ENCODE peak calls at places on chromosomes 13 and 19, in six cellular contexts. K, A, Q, M, U and L are unnamed samples.

GRCh38 chr19:10998045-10998533 is 37.3 kb downstream of the SMARCA4 start:
- DNase-seq in M (peak; percentile 30), U (no peak), K (no peak), Q (no peak), A (no peak), L (no peak)

GRCh38 chr19:38841787-38842438 is 7.9 kb downstream of the HNRNPL start:
- DNase-seq in Q (peak; percentile 48), K (peak; percentile 68), M (no peak), A (peak; percentile 70), U (no peak), L (peak; percentile 55)

GRCh38 chr19:40378509-40378908 is 11.5 kb downstream of the HIPK4 start:
- DNase-seq in K (no peak), M (no peak), Q (no peak), U (no peak), A (no peak), L (no peak)

GRCh38 chr19:38737921-38738731 is 6.1 kb downstream of the CAPN12 start:
- DNase-seq in M (no peak), Q (no peak), A (no peak), K (no peak), U (no peak), L (no peak)

GRCh38 chr19:16586477-16586871 is 14.3 kb upstream of the SLC35E1 start:
- DNase-seq in U (no peak), Q (no peak), K (no peak), M (no peak), A (no peak), L (no peak)

GRCh38 chr19:35037716-35038622 is 3.6 kb upstream of the HPN start:
- DNase-seq in Q (no peak), A (no peak), K (no peak), U (no peak), M (peak; percentile 59), L (no peak)

GRCh38 chr19:33905937-33906577 is 109.4 kb downstream of the KCTD15 start:
- DNase-seq in K (no peak), U (no peak), A (no peak), Q (no peak), M (no peak), L (no peak)

GRCh38 chr19:48458016-48458415 is 2.6 kb downstream of the KCNJ14 start:
- DNase-seq in M (peak; percentile 51), A (no peak), K (no peak), Q (no peak), U (no peak), L (no peak)

GRCh38 chr13:44955421-44955820 is 33.9 kb downstream of the NUFIP1 start:
- DNase-seq in Q (no peak), K (no peak), M (no peak), U (no peak), A (no peak), L (no peak)

GRCh38 chr13:98524391-98524790 is 52.5 kb downstream of the STK24 start:
- DNase-seq in K (no peak), A (peak; percentile 43), U (no peak), Q (no peak), M (no peak), L (no peak)

GRCh38 chr13:39777527-39778061 is 122.1 kb downstream of the COG6 start:
- DNase-seq in M (peak; percentile 87), A (no peak), K (no peak), U (no peak), Q (no peak), L (no peak)

GRCh38 chr19:46608581-46609345 is 7.6 kb downstream of the CALM3 start:
- DNase-seq in Q (no peak), K (no peak), M (no peak), U (no peak), A (no peak), L (no peak)

GRCh38 chr19:14361824-14362223 is 19.4 kb upstream of the ADGRE5 start:
- DNase-seq in Q (no peak), A (no peak), U (no peak), M (peak; percentile 62), K (no peak), L (peak; percentile 33)

GRCh38 chr13:54573186-54573585 is 1544.6 kb downstream of the OLFM4 start:
- DNase-seq in U (no peak), Q (no peak), M (no peak), K (no peak), A (no peak), L (no peak)

GRCh38 chr19:10230155-10230903 is 802 bp downstream of the S1PR2 start:
- DNase-seq in Q (peak; percentile 64), A (peak; percentile 71), U (no peak), K (peak; percentile 78), M (peak; percentile 61), L (peak; percentile 34)

GRCh38 chr13:21478881-21479808 is 20.0 kb upstream of the ZDHHC20 start:
- DNase-seq in Q (no peak), M (peak; percentile 88), K (no peak), U (no peak), A (peak; percentile 26), L (peak; percentile 52)

GRCh38 chr13:38301236-38301635 is 48.4 kb upstream of the UFM1 start:
- DNase-seq in A (no peak), K (no peak), M (no peak), U (no peak), Q (no peak), L (no peak)

GRCh38 chr13:48819376-48819775 is 156.3 kb upstream of the FNDC3A start:
- DNase-seq in M (no peak), A (no peak), U (no peak), Q (no peak), K (no peak), L (no peak)

GRCh38 chr13:23715092-23715761 is 145.0 kb downstream of the TNFRSF19 start:
- DNase-seq in A (no peak), K (no peak), M (no peak), U (no peak), Q (no peak), L (no peak)

GRCh38 chr19:5623397-5624153 is 692 bp downstream of the SAFB start:
- DNase-seq in Q (no peak), U (no peak), A (peak; percentile 8), K (no peak), M (no peak), L (no peak)

GRCh38 chr13:62924395-62924794 is 1508.7 kb upstream of the PCDH20 start:
- DNase-seq in M (no peak), Q (no peak), A (no peak), K (no peak), U (no peak), L (no peak)

GRCh38 chr19:31255174-31255862 is 93.9 kb downstream of the TSHZ3 start:
- DNase-seq in K (no peak), Q (no peak), U (no peak), M (no peak), A (no peak), L (no peak)

GRCh38 chr19:58476498-58477015 is 405 bp downstream of the ZNF446 start:
- DNase-seq in A (no peak), K (no peak), U (no peak), Q (no peak), M (peak; percentile 23), L (no peak)

GRCh38 chr19:6103217-6103644 is 7.1 kb downstream of the RFX2 start:
- DNase-seq in A (no peak), K (no peak), M (peak; percentile 95), Q (no peak), U (no peak), L (no peak)

GRCh38 chr19:11106477-11106876 is 17.2 kb downstream of the LDLR start:
- DNase-seq in K (no peak), A (no peak), U (no peak), Q (no peak), M (no peak), L (no peak)

GRCh38 chr13:27203854-27204253 is 32.2 kb upstream of the USP12 start:
- DNase-seq in Q (no peak), U (no peak), A (no peak), K (no peak), M (peak; percentile 50), L (no peak)

GRCh38 chr13:19860884-19861655 is 2.4 kb downstream of the ZMYM5 start:
- DNase-seq in U (no peak), A (no peak), Q (no peak), K (no peak), M (peak; percentile 74), L (no peak)

GRCh38 chr19:29001006-29001921 is 211.7 kb downstream of the UQCRFS1 start:
- DNase-seq in M (peak; percentile 3), U (no peak), A (no peak), Q (no peak), K (no peak), L (no peak)

GRCh38 chr13:107203146-107203847 is 635.4 kb upstream of the ARGLU1 start:
- DNase-seq in M (peak; percentile 56), A (no peak), K (no peak), Q (no peak), U (no peak), L (no peak)

GRCh38 chr13:73428706-73429105 is 369.9 kb downstream of the KLF5 start:
- DNase-seq in Q (no peak), M (no peak), K (no peak), A (no peak), U (no peak), L (no peak)

GRCh38 chr19:38183227-38183914 is 40.7 kb downstream of the DPF1 start:
- DNase-seq in U (no peak), M (peak; percentile 9), Q (no peak), K (no peak), A (no peak), L (no peak)

GRCh38 chr19:23981863-23982262 is 67.2 kb downstream of the ZNF726 start:
- DNase-seq in A (no peak), M (no peak), Q (no peak), U (no peak), K (no peak), L (no peak)

GRCh38 chr19:18160792-18161690 is 8.1 kb downstream of the PIK3R2 start:
- DNase-seq in Q (peak; percentile 84), A (peak; percentile 75), M (peak; percentile 57), K (peak; percentile 62), U (no peak), L (peak; percentile 77)

GRCh38 chr13:73325351-73326214 is 266.8 kb downstream of the KLF5 start:
- DNase-seq in M (no peak), U (no peak), Q (no peak), A (no peak), K (no peak), L (no peak)

GRCh38 chr19:39156230-39156890 is 30.8 kb downstream of the PAK4 start:
- DNase-seq in M (no peak), K (no peak), Q (no peak), A (no peak), U (no peak), L (no peak)